ENCODE peak calls at places on chromosomes 12 and 14, in four cellular contexts. P is neural progenitor cell, I is COLO829, Y is SW480. B is an unnamed sample.

GRCh38 chr14:95895720-95896119 is 19.1 kb downstream of the TUNAR start:
- DNase-seq in I (peak), P (peak), Y (peak), B (no peak)

GRCh38 chr12:49301759-49302158 is 6.8 kb downstream of the PRPH start:
- DNase-seq in I (no peak), P (no peak), Y (no peak), B (no peak)

GRCh38 chr12:90791445-90791844 is 163.5 kb downstream of the CCER1 start:
- DNase-seq in Y (no peak), P (no peak), I (no peak), B (no peak)

GRCh38 chr12:63844391-63845341 is at the start of gene SRGAP1:
- DNase-seq in P (peak), Y (peak), I (peak), B (peak)

GRCh38 chr12:54629925-54630324 is 4.8 kb downstream of the LACRT start:
- DNase-seq in I (no peak), P (no peak), Y (no peak), B (no peak)

GRCh38 chr12:94994312-94994711 is 9.2 kb downstream of the NDUFA12 start:
- DNase-seq in I (no peak), P (no peak), Y (peak), B (no peak)

GRCh38 chr12:32159925-32160324 is 53.3 kb downstream of the BICD1 start:
- DNase-seq in P (no peak), Y (no peak), I (no peak), B (no peak)

GRCh38 chr12:29286081-29286800 is 94.7 kb downstream of the ERGIC2 start:
- DNase-seq in P (no peak), I (no peak), Y (no peak), B (no peak)

B was measured in retina.